ENCODE peak calls at places on chromosomes 2 and 18, in ten cellular contexts. One of them, this sample, is unnamed.

GRCh38 chr2:20434588-20435294 is 12.1 kb upstream of the RHOB start:
- DNase-seq in endothelial cell: no peak
- DNase-seq in cardiac muscle cell: no peak
- DNase-seq in coronary artery: peak; percentile 57
- DNase-seq in astrocyte of the spinal cord: no peak
- DNase-seq in Calu3: no peak
- DNase-seq in left ventricle myocardium superior: no peak
- DNase-seq in iPS-NIHi11: no peak
- DNase-seq in putamen: no peak
- DNase-seq in activated T-helper 1 cell treated with Interleukin-2 at 50 U/mL for 16 hours: no peak
- DNase-seq in this sample: no peak

GRCh38 chr18:10404148-10404547 is 50.3 kb upstream of the APCDD1 start:
- DNase-seq in activated T-helper 1 cell treated with Interleukin-2 at 50 U/mL for 16 hours: no peak
- DNase-seq in Calu3: no peak
- DNase-seq in iPS-NIHi11: no peak
- DNase-seq in endothelial cell: no peak
- DNase-seq in left ventricle myocardium superior: no peak
- DNase-seq in coronary artery: no peak
- DNase-seq in cardiac muscle cell: no peak
- DNase-seq in putamen: peak; percentile 50
- DNase-seq in astrocyte of the spinal cord: no peak
- DNase-seq in this sample: no peak

GRCh38 chr2:150663143-150663542 is 175.7 kb upstream of the RND3 start:
- DNase-seq in iPS-NIHi11: no peak
- DNase-seq in endothelial cell: no peak
- DNase-seq in putamen: no peak
- DNase-seq in left ventricle myocardium superior: no peak
- DNase-seq in activated T-helper 1 cell treated with Interleukin-2 at 50 U/mL for 16 hours: no peak
- DNase-seq in astrocyte of the spinal cord: peak; percentile 77
- DNase-seq in Calu3: no peak
- DNase-seq in coronary artery: no peak
- DNase-seq in cardiac muscle cell: peak; percentile 90
- DNase-seq in this sample: no peak

GRCh38 chr2:12116228-12116750 is 369.9 kb downstream of the LPIN1 start:
- DNase-seq in endothelial cell: no peak
- DNase-seq in cardiac muscle cell: no peak
- DNase-seq in astrocyte of the spinal cord: no peak
- DNase-seq in iPS-NIHi11: no peak
- DNase-seq in left ventricle myocardium superior: no peak
- DNase-seq in activated T-helper 1 cell treated with Interleukin-2 at 50 U/mL for 16 hours: no peak
- DNase-seq in putamen: no peak
- DNase-seq in coronary artery: no peak
- DNase-seq in Calu3: no peak
- DNase-seq in this sample: no peak

GRCh38 chr2:162106146-162106551 is 32.1 kb upstream of the DPP4 start:
- DNase-seq in cardiac muscle cell: peak; percentile 83
- DNase-seq in left ventricle myocardium superior: no peak
- DNase-seq in putamen: no peak
- DNase-seq in activated T-helper 1 cell treated with Interleukin-2 at 50 U/mL for 16 hours: no peak
- DNase-seq in astrocyte of the spinal cord: no peak
- DNase-seq in Calu3: no peak
- DNase-seq in endothelial cell: no peak
- DNase-seq in coronary artery: no peak
- DNase-seq in iPS-NIHi11: no peak
- DNase-seq in this sample: no peak

GRCh38 chr2:8380573-8380972 is 301.3 kb upstream of the ID2 start:
- DNase-seq in coronary artery: no peak
- DNase-seq in activated T-helper 1 cell treated with Interleukin-2 at 50 U/mL for 16 hours: no peak
- DNase-seq in astrocyte of the spinal cord: no peak
- DNase-seq in Calu3: no peak
- DNase-seq in putamen: no peak
- DNase-seq in iPS-NIHi11: no peak
- DNase-seq in left ventricle myocardium superior: no peak
- DNase-seq in endothelial cell: no peak
- DNase-seq in cardiac muscle cell: no peak
- DNase-seq in this sample: no peak

GRCh38 chr18:63119647-63120046 is 199.9 kb downstream of the BCL2 start:
- DNase-seq in iPS-NIHi11: peak; percentile 63
- DNase-seq in Calu3: peak; percentile 47
- DNase-seq in astrocyte of the spinal cord: peak; percentile 15
- DNase-seq in cardiac muscle cell: peak; percentile 36
- DNase-seq in putamen: peak; percentile 42
- DNase-seq in endothelial cell: peak; percentile 40
- DNase-seq in coronary artery: no peak
- DNase-seq in left ventricle myocardium superior: no peak
- DNase-seq in activated T-helper 1 cell treated with Interleukin-2 at 50 U/mL for 16 hours: no peak
- DNase-seq in this sample: no peak

GRCh38 chr2:135773917-135774316 is 32.3 kb downstream of the UBXN4 start:
- DNase-seq in astrocyte of the spinal cord: peak; percentile 55
- DNase-seq in cardiac muscle cell: peak; percentile 36
- DNase-seq in endothelial cell: no peak
- DNase-seq in coronary artery: no peak
- DNase-seq in Calu3: no peak
- DNase-seq in activated T-helper 1 cell treated with Interleukin-2 at 50 U/mL for 16 hours: no peak
- DNase-seq in iPS-NIHi11: no peak
- DNase-seq in putamen: no peak
- DNase-seq in left ventricle myocardium superior: no peak
- DNase-seq in this sample: no peak

GRCh38 chr2:218799990-218800389 is 18.0 kb downstream of the CYP27A1 start:
- DNase-seq in endothelial cell: no peak
- DNase-seq in iPS-NIHi11: no peak
- DNase-seq in Calu3: no peak
- DNase-seq in left ventricle myocardium superior: no peak
- DNase-seq in astrocyte of the spinal cord: no peak
- DNase-seq in cardiac muscle cell: no peak
- DNase-seq in coronary artery: no peak
- DNase-seq in activated T-helper 1 cell treated with Interleukin-2 at 50 U/mL for 16 hours: no peak
- DNase-seq in putamen: no peak
- DNase-seq in this sample: no peak

GRCh38 chr2:45578056-45578843 is 32.8 kb downstream of the SRBD1 start:
- DNase-seq in activated T-helper 1 cell treated with Interleukin-2 at 50 U/mL for 16 hours: no peak
- DNase-seq in iPS-NIHi11: peak; percentile 54
- DNase-seq in astrocyte of the spinal cord: peak; percentile 46
- DNase-seq in coronary artery: no peak
- DNase-seq in cardiac muscle cell: peak; percentile 59
- DNase-seq in putamen: no peak
- DNase-seq in endothelial cell: peak; percentile 34
- DNase-seq in Calu3: no peak
- DNase-seq in left ventricle myocardium superior: no peak
- DNase-seq in this sample: peak; percentile 20

GRCh38 chr18:13796515-13796914 is 27.4 kb upstream of the MC5R start:
- DNase-seq in iPS-NIHi11: no peak
- DNase-seq in putamen: no peak
- DNase-seq in cardiac muscle cell: no peak
- DNase-seq in astrocyte of the spinal cord: no peak
- DNase-seq in coronary artery: no peak
- DNase-seq in left ventricle myocardium superior: no peak
- DNase-seq in endothelial cell: no peak
- DNase-seq in activated T-helper 1 cell treated with Interleukin-2 at 50 U/mL for 16 hours: no peak
- DNase-seq in Calu3: no peak
- DNase-seq in this sample: no peak

GRCh38 chr2:19187323-19188020 is 171.0 kb downstream of the OSR1 start:
- DNase-seq in endothelial cell: no peak
- DNase-seq in activated T-helper 1 cell treated with Interleukin-2 at 50 U/mL for 16 hours: no peak
- DNase-seq in putamen: no peak
- DNase-seq in iPS-NIHi11: no peak
- DNase-seq in astrocyte of the spinal cord: peak; percentile 49
- DNase-seq in cardiac muscle cell: no peak
- DNase-seq in left ventricle myocardium superior: no peak
- DNase-seq in coronary artery: no peak
- DNase-seq in Calu3: no peak
- DNase-seq in this sample: no peak

GRCh38 chr2:146890491-146890890 is 954.3 kb upstream of the ACVR2A start:
- DNase-seq in astrocyte of the spinal cord: no peak
- DNase-seq in Calu3: no peak
- DNase-seq in coronary artery: no peak
- DNase-seq in left ventricle myocardium superior: no peak
- DNase-seq in iPS-NIHi11: no peak
- DNase-seq in putamen: no peak
- DNase-seq in cardiac muscle cell: no peak
- DNase-seq in endothelial cell: no peak
- DNase-seq in activated T-helper 1 cell treated with Interleukin-2 at 50 U/mL for 16 hours: no peak
- DNase-seq in this sample: no peak

GRCh38 chr18:3454365-3455089 is 4.6 kb downstream of the TGIF1 start:
- DNase-seq in putamen: no peak
- DNase-seq in activated T-helper 1 cell treated with Interleukin-2 at 50 U/mL for 16 hours: no peak
- DNase-seq in Calu3: peak; percentile 62
- DNase-seq in iPS-NIHi11: no peak
- DNase-seq in left ventricle myocardium superior: no peak
- DNase-seq in coronary artery: no peak
- DNase-seq in astrocyte of the spinal cord: peak; percentile 79
- DNase-seq in endothelial cell: peak; percentile 47
- DNase-seq in cardiac muscle cell: peak; percentile 78
- DNase-seq in this sample: peak; percentile 70

GRCh38 chr2:114127372-114127771 is 237.5 kb downstream of the ACTR3 start:
- DNase-seq in activated T-helper 1 cell treated with Interleukin-2 at 50 U/mL for 16 hours: no peak
- DNase-seq in iPS-NIHi11: no peak
- DNase-seq in cardiac muscle cell: no peak
- DNase-seq in coronary artery: no peak
- DNase-seq in putamen: no peak
- DNase-seq in left ventricle myocardium superior: no peak
- DNase-seq in endothelial cell: no peak
- DNase-seq in Calu3: no peak
- DNase-seq in astrocyte of the spinal cord: no peak
- DNase-seq in this sample: peak; percentile 12

GRCh38 chr18:40672590-40672989 is 1282.4 kb upstream of the PIK3C3 start:
- DNase-seq in endothelial cell: no peak
- DNase-seq in astrocyte of the spinal cord: no peak
- DNase-seq in putamen: no peak
- DNase-seq in cardiac muscle cell: no peak
- DNase-seq in coronary artery: no peak
- DNase-seq in left ventricle myocardium superior: no peak
- DNase-seq in activated T-helper 1 cell treated with Interleukin-2 at 50 U/mL for 16 hours: no peak
- DNase-seq in Calu3: no peak
- DNase-seq in iPS-NIHi11: peak; percentile 9
- DNase-seq in this sample: no peak

GRCh38 chr2:17752892-17753802 is 463 bp downstream of the SMC6 start:
- DNase-seq in cardiac muscle cell: peak; percentile 30
- DNase-seq in activated T-helper 1 cell treated with Interleukin-2 at 50 U/mL for 16 hours: peak; percentile 34
- DNase-seq in iPS-NIHi11: peak; percentile 58
- DNase-seq in putamen: peak; percentile 32
- DNase-seq in endothelial cell: peak; percentile 60
- DNase-seq in Calu3: peak; percentile 44
- DNase-seq in coronary artery: peak; percentile 80
- DNase-seq in astrocyte of the spinal cord: peak; percentile 54
- DNase-seq in left ventricle myocardium superior: peak; percentile 66
- DNase-seq in this sample: peak; percentile 81

GRCh38 chr2:161995553-161996016 is 78.4 kb downstream of the DPP4 start:
- DNase-seq in left ventricle myocardium superior: no peak
- DNase-seq in endothelial cell: no peak
- DNase-seq in Calu3: no peak
- DNase-seq in activated T-helper 1 cell treated with Interleukin-2 at 50 U/mL for 16 hours: no peak
- DNase-seq in putamen: no peak
- DNase-seq in iPS-NIHi11: no peak
- DNase-seq in cardiac muscle cell: no peak
- DNase-seq in astrocyte of the spinal cord: no peak
- DNase-seq in coronary artery: no peak
- DNase-seq in this sample: peak; percentile 36

GRCh38 chr2:6694555-6694954 is 171.2 kb downstream of the CMPK2 start:
- DNase-seq in Calu3: no peak
- DNase-seq in endothelial cell: no peak
- DNase-seq in activated T-helper 1 cell treated with Interleukin-2 at 50 U/mL for 16 hours: no peak
- DNase-seq in iPS-NIHi11: no peak
- DNase-seq in astrocyte of the spinal cord: peak; percentile 65
- DNase-seq in cardiac muscle cell: no peak
- DNase-seq in putamen: no peak
- DNase-seq in left ventricle myocardium superior: peak; percentile 46
- DNase-seq in coronary artery: no peak
- DNase-seq in this sample: no peak

GRCh38 chr2:196598846-196599245 is 40.7 kb upstream of the CCDC150 start:
- DNase-seq in endothelial cell: no peak
- DNase-seq in Calu3: no peak
- DNase-seq in astrocyte of the spinal cord: no peak
- DNase-seq in coronary artery: no peak
- DNase-seq in activated T-helper 1 cell treated with Interleukin-2 at 50 U/mL for 16 hours: no peak
- DNase-seq in cardiac muscle cell: no peak
- DNase-seq in putamen: no peak
- DNase-seq in iPS-NIHi11: no peak
- DNase-seq in left ventricle myocardium superior: no peak
- DNase-seq in this sample: no peak

GRCh38 chr2:179031731-179032408 is 18.1 kb downstream of the CCDC141 start:
- DNase-seq in activated T-helper 1 cell treated with Interleukin-2 at 50 U/mL for 16 hours: no peak
- DNase-seq in endothelial cell: no peak
- DNase-seq in cardiac muscle cell: no peak
- DNase-seq in putamen: no peak
- DNase-seq in Calu3: no peak
- DNase-seq in iPS-NIHi11: no peak
- DNase-seq in left ventricle myocardium superior: no peak
- DNase-seq in coronary artery: no peak
- DNase-seq in astrocyte of the spinal cord: peak; percentile 48
- DNase-seq in this sample: peak; percentile 15